ENCODE peak calls at places on chromosomes 3 and 15, in eight cellular contexts. One of them, this sample, is unnamed.
A peak's percentile ranks its signal among the peaks of the same experiment; 100 is the strongest.

GRCh38 chr15:33442449-33442848 is 131.7 kb downstream of the RYR3 start:
- DNase-seq in thoracic aorta: no peak
- DNase-seq in HFF-Myc: no peak
- DNase-seq in endothelial cell: no peak
- DNase-seq in epithelial cell of proximal tubule: no peak
- DNase-seq in fibroblast of lung: no peak
- DNase-seq in DND-41: no peak
- DNase-seq in RWPE1: no peak
- DNase-seq in this sample: no peak

GRCh38 chr15:58988011-58988785 is 735 bp downstream of the RNF111 start:
- DNase-seq in endothelial cell: peak; percentile 77
- DNase-seq in thoracic aorta: peak; percentile 19
- DNase-seq in fibroblast of lung: peak; percentile 48
- DNase-seq in DND-41: peak; percentile 50
- DNase-seq in HFF-Myc: no peak
- DNase-seq in epithelial cell of proximal tubule: peak; percentile 22
- DNase-seq in RWPE1: peak; percentile 76
- DNase-seq in this sample: peak; percentile 90

GRCh38 chr15:77944002-77944867 is 133.3 kb downstream of the TBC1D2B start:
- DNase-seq in RWPE1: peak; percentile 16
- DNase-seq in DND-41: no peak
- DNase-seq in epithelial cell of proximal tubule: peak; percentile 35
- DNase-seq in endothelial cell: peak; percentile 79
- DNase-seq in HFF-Myc: peak; percentile 47
- DNase-seq in thoracic aorta: peak; percentile 78
- DNase-seq in fibroblast of lung: peak; percentile 83
- DNase-seq in this sample: peak; percentile 80

GRCh38 chr3:56702487-56703315 is 19.6 kb upstream of the TASOR start:
- DNase-seq in RWPE1: peak; percentile 46
- DNase-seq in epithelial cell of proximal tubule: peak; percentile 18
- DNase-seq in DND-41: peak; percentile 61
- DNase-seq in fibroblast of lung: peak; percentile 63
- DNase-seq in endothelial cell: peak; percentile 44
- DNase-seq in thoracic aorta: no peak
- DNase-seq in HFF-Myc: peak; percentile 59
- DNase-seq in this sample: no peak

GRCh38 chr3:171809513-171810277 is 588 bp downstream of the PLD1 start:
- DNase-seq in epithelial cell of proximal tubule: no peak
- DNase-seq in RWPE1: peak; percentile 84
- DNase-seq in endothelial cell: peak; percentile 69
- DNase-seq in thoracic aorta: peak; percentile 60
- DNase-seq in DND-41: no peak
- DNase-seq in fibroblast of lung: peak; percentile 94
- DNase-seq in HFF-Myc: no peak
- DNase-seq in this sample: peak; percentile 64

GRCh38 chr3:30578479-30578878 is 27.9 kb upstream of the TGFBR2 start:
- DNase-seq in endothelial cell: no peak
- DNase-seq in fibroblast of lung: peak; percentile 97
- DNase-seq in thoracic aorta: peak; percentile 4
- DNase-seq in DND-41: no peak
- DNase-seq in HFF-Myc: peak; percentile 67
- DNase-seq in epithelial cell of proximal tubule: peak; percentile 92
- DNase-seq in RWPE1: peak; percentile 5
- DNase-seq in this sample: no peak

GRCh38 chr3:147113293-147114045 is 292.9 kb downstream of the ZIC4 start:
- DNase-seq in HFF-Myc: peak; percentile 84
- DNase-seq in DND-41: no peak
- DNase-seq in endothelial cell: no peak
- DNase-seq in thoracic aorta: no peak
- DNase-seq in epithelial cell of proximal tubule: no peak
- DNase-seq in RWPE1: peak; percentile 0
- DNase-seq in fibroblast of lung: peak; percentile 97
- DNase-seq in this sample: no peak

GRCh38 chr3:46214751-46215352 is 6.7 kb upstream of the CCR1 start:
- DNase-seq in endothelial cell: peak; percentile 43
- DNase-seq in epithelial cell of proximal tubule: no peak
- DNase-seq in fibroblast of lung: no peak
- DNase-seq in HFF-Myc: no peak
- DNase-seq in thoracic aorta: no peak
- DNase-seq in DND-41: peak; percentile 48
- DNase-seq in RWPE1: no peak
- DNase-seq in this sample: no peak

GRCh38 chr3:66803206-66803605 is 194.9 kb upstream of the KBTBD8 start:
- DNase-seq in endothelial cell: peak; percentile 37
- DNase-seq in DND-41: no peak
- DNase-seq in HFF-Myc: no peak
- DNase-seq in RWPE1: no peak
- DNase-seq in thoracic aorta: no peak
- DNase-seq in epithelial cell of proximal tubule: no peak
- DNase-seq in fibroblast of lung: no peak
- DNase-seq in this sample: no peak

GRCh38 chr15:70508561-70509281 is 254.6 kb downstream of the UACA start:
- DNase-seq in DND-41: no peak
- DNase-seq in thoracic aorta: no peak
- DNase-seq in fibroblast of lung: peak; percentile 94
- DNase-seq in endothelial cell: no peak
- DNase-seq in RWPE1: peak; percentile 98
- DNase-seq in epithelial cell of proximal tubule: peak; percentile 84
- DNase-seq in HFF-Myc: peak; percentile 76
- DNase-seq in this sample: no peak

GRCh38 chr15:52653451-52653964 is 25.7 kb downstream of the ATOSA start:
- DNase-seq in endothelial cell: no peak
- DNase-seq in DND-41: no peak
- DNase-seq in RWPE1: peak; percentile 80
- DNase-seq in epithelial cell of proximal tubule: peak; percentile 78
- DNase-seq in fibroblast of lung: peak; percentile 93
- DNase-seq in thoracic aorta: no peak
- DNase-seq in HFF-Myc: peak; percentile 83
- DNase-seq in this sample: no peak

GRCh38 chr3:144687862-144688261 is 716.2 kb downstream of the DIPK2A start:
- DNase-seq in HFF-Myc: no peak
- DNase-seq in thoracic aorta: no peak
- DNase-seq in RWPE1: no peak
- DNase-seq in epithelial cell of proximal tubule: no peak
- DNase-seq in DND-41: no peak
- DNase-seq in fibroblast of lung: no peak
- DNase-seq in endothelial cell: no peak
- DNase-seq in this sample: no peak

GRCh38 chr3:144677118-144677517 is 705.5 kb downstream of the DIPK2A start:
- DNase-seq in DND-41: no peak
- DNase-seq in fibroblast of lung: peak; percentile 38
- DNase-seq in epithelial cell of proximal tubule: no peak
- DNase-seq in thoracic aorta: no peak
- DNase-seq in HFF-Myc: no peak
- DNase-seq in endothelial cell: no peak
- DNase-seq in RWPE1: no peak
- DNase-seq in this sample: no peak

DNA sequence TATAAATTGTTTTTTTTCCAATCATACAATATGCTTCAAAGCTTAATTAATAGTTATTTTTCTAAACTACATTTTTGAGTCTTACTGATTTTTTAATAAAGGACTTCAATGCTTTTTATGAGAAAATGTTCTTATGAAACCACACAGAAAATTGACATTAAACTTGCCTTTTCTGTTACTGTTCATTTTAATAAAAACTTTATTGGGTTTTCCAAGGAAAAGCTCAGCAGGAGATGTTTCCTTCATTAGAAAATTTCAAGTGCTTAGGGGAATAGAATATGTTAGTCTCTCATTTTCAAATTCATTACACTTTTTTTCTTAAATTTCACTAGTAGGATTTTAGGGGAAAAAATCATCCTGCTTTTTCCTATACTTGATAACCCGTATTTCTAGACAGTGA is 711.4 kb downstream of the DIPK2A start:
- DNase-seq in fibroblast of lung: no peak
- DNase-seq in thoracic aorta: no peak
- DNase-seq in DND-41: no peak
- DNase-seq in endothelial cell: no peak
- DNase-seq in HFF-Myc: no peak
- DNase-seq in epithelial cell of proximal tubule: no peak
- DNase-seq in RWPE1: no peak
- DNase-seq in this sample: no peak
- TF ChIP-seq CTCF in fibroblast of lung: no peak
- TF ChIP-seq CTCF in thoracic aorta: no peak
- TF ChIP-seq CTCF in DND-41: no peak
- TF ChIP-seq CTCF in endothelial cell: no peak
- TF ChIP-seq CTCF in HFF-Myc: no peak
- TF ChIP-seq CTCF in epithelial cell of proximal tubule: no peak
- TF ChIP-seq CTCF in RWPE1: no peak
- TF ChIP-seq CTCF in this sample: no peak

DNA sequence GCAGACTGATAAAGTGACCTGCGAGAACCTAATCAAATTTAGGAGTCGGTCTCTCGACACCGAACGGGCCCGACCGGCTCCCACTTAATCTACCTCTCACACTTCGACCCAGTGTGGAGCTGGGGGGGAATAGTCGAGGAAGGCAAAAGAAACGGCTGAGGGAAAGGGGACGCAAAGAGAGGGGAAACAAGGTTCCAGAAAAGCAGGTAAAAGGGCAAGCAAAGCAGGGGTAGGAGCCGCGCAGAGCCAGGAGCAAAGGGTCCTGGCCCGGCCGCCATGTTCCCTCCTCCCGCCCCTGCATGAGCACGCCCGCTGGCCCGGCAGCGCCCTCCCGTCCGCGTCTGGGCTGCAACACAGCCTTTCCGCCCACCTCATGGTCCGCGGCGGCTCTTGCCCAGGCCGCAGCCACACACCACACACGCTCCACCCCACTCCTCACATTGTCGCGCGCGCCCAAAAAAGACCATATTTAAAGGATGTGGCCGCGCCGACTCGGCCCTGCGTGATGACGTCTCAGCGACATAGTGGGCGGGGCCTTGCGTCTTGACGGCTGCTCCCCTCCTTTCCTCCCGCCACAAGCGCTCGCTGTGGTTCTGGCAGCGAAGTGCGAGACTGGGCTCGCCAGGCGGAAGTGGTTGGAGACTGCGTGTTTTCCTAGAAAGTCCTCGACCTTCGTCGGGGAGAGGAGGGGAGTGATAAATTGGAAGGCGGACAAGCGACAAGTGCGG is at the start of gene ICE2:
- DNase-seq in endothelial cell: peak; percentile 93
- DNase-seq in epithelial cell of proximal tubule: peak; percentile 36
- DNase-seq in fibroblast of lung: peak; percentile 96
- DNase-seq in HFF-Myc: peak; percentile 79
- DNase-seq in thoracic aorta: peak; percentile 91
- DNase-seq in DND-41: peak; percentile 94
- DNase-seq in RWPE1: peak; percentile 94
- DNase-seq in this sample: peak; percentile 97
- TF ChIP-seq CTCF in endothelial cell: no peak
- TF ChIP-seq CTCF in epithelial cell of proximal tubule: peak; percentile 3
- TF ChIP-seq CTCF in fibroblast of lung: no peak
- TF ChIP-seq CTCF in HFF-Myc: no peak
- TF ChIP-seq CTCF in thoracic aorta: peak; percentile 17
- TF ChIP-seq CTCF in DND-41: no peak
- TF ChIP-seq CTCF in RWPE1: no peak
- TF ChIP-seq CTCF in this sample: no peak

GRCh38 chr15:50353251-50353998 is 1.6 kb downstream of the GABPB1 start:
- DNase-seq in endothelial cell: no peak
- DNase-seq in DND-41: no peak
- DNase-seq in epithelial cell of proximal tubule: peak; percentile 68
- DNase-seq in RWPE1: peak; percentile 45
- DNase-seq in fibroblast of lung: peak; percentile 93
- DNase-seq in HFF-Myc: no peak
- DNase-seq in thoracic aorta: no peak
- DNase-seq in this sample: no peak

GRCh38 chr15:50353999-50354837 is 780 bp downstream of the GABPB1 start:
- DNase-seq in HFF-Myc: peak; percentile 71
- DNase-seq in fibroblast of lung: peak; percentile 88
- DNase-seq in epithelial cell of proximal tubule: no peak
- DNase-seq in thoracic aorta: no peak
- DNase-seq in RWPE1: peak; percentile 56
- DNase-seq in DND-41: peak; percentile 59
- DNase-seq in endothelial cell: peak; percentile 45
- DNase-seq in this sample: peak; percentile 68

GRCh38 chr15:50355612-50355905 is 561 bp upstream of the GABPB1 start:
- DNase-seq in thoracic aorta: no peak
- DNase-seq in HFF-Myc: no peak
- DNase-seq in endothelial cell: no peak
- DNase-seq in DND-41: no peak
- DNase-seq in epithelial cell of proximal tubule: no peak
- DNase-seq in fibroblast of lung: peak; percentile 5
- DNase-seq in RWPE1: no peak
- DNase-seq in this sample: no peak

GRCh38 chr15:50355980-50356379 is 982 bp upstream of the GABPB1 start:
- DNase-seq in DND-41: no peak
- DNase-seq in thoracic aorta: no peak
- DNase-seq in HFF-Myc: no peak
- DNase-seq in endothelial cell: no peak
- DNase-seq in epithelial cell of proximal tubule: no peak
- DNase-seq in fibroblast of lung: peak; percentile 7
- DNase-seq in RWPE1: no peak
- DNase-seq in this sample: no peak

DNA sequence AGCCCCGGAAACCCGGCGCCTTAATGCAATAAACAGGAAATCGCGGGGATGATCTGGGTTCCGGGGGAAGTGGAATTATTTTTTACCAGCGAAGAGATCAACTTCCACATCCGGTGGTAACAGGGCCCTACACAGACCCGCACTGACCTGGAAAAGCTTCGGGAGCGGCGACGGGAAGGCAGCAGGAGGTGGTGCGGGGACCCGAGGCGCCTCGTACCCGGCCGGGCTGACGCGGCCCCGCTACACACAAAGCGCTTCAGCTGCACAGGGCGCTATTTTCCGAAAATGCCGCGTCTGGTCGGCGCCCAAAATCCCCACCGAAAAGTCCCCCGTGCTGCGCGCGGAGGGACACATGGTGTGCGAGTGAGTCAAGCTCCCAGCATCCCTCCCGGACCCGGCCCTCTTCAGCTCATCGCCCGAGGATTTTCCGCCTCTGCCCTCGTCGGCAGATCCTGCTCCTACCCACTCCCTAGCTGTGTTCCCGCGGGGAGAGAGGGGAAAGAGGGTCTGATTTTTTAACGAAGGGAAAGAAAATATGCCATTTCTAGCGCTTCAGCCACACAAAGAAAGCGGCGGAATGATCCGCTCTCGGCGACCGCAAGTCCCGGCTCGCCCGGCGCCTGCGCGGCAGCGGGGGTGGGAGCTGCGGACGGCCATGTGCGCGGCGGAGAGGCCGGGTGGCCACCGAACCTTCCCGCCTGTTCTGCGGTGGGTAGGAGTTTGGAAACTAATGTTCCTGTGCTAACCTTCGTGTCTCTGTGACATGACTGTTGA is at the start of gene GABPB1:
- DNase-seq in thoracic aorta: peak; percentile 19
- DNase-seq in DND-41: peak; percentile 87
- DNase-seq in endothelial cell: peak; percentile 87
- DNase-seq in HFF-Myc: peak; percentile 84
- DNase-seq in epithelial cell of proximal tubule: peak; percentile 81
- DNase-seq in fibroblast of lung: peak; percentile 97
- DNase-seq in RWPE1: peak; percentile 92
- DNase-seq in this sample: peak; percentile 89
- TF ChIP-seq CTCF in thoracic aorta: no peak
- TF ChIP-seq CTCF in DND-41: no peak
- TF ChIP-seq CTCF in endothelial cell: no peak
- TF ChIP-seq CTCF in HFF-Myc: no peak
- TF ChIP-seq CTCF in epithelial cell of proximal tubule: no peak
- TF ChIP-seq CTCF in fibroblast of lung: no peak
- TF ChIP-seq CTCF in RWPE1: no peak
- TF ChIP-seq CTCF in this sample: no peak

DNA sequence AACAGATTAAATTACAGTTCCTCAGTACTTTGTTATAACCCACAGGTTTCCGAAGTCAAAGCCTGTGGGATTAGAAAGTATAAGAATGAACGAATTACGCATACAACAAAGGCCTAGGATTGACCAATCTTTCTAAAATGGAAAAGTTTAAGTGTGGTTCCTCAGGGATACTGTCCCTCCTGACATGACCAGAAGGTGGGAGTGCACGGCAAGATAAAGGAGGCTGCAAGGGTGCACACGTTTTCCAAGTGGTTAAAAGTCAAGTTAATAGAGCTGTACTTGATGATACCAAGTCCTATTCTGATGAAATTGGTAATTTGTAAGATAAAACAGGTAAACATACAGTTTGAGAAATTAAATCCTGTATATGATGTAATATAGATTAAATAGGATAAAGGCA is 96.2 kb downstream of the ALDH1A2 start:
- DNase-seq in HFF-Myc: no peak
- DNase-seq in endothelial cell: peak; percentile 35
- DNase-seq in epithelial cell of proximal tubule: no peak
- DNase-seq in DND-41: no peak
- DNase-seq in thoracic aorta: no peak
- DNase-seq in fibroblast of lung: no peak
- DNase-seq in RWPE1: peak; percentile 57
- DNase-seq in this sample: no peak
- TF ChIP-seq CTCF in HFF-Myc: peak; percentile 51
- TF ChIP-seq CTCF in endothelial cell: peak; percentile 19
- TF ChIP-seq CTCF in epithelial cell of proximal tubule: peak; percentile 50
- TF ChIP-seq CTCF in DND-41: no peak
- TF ChIP-seq CTCF in thoracic aorta: no peak
- TF ChIP-seq CTCF in fibroblast of lung: peak; percentile 43
- TF ChIP-seq CTCF in RWPE1: peak; percentile 49
- TF ChIP-seq CTCF in this sample: no peak